ENCODE peak calls at places on chromosomes 6 and 20, in eight cellular contexts. I, M, H, B, G, T, O and K are unnamed samples.

GRCh38 chr6:166927240-166927941 is 29.0 kb downstream of the RNASET2 start:
- DNase-seq in I (no peak), M (no peak), H (no peak), B (no peak), G (no peak), T (no peak), O (no peak), K (no peak)

GRCh38 chr6:87274660-87275273 is 47.6 kb upstream of the SMIM8 start:
- DNase-seq in I (no peak), M (no peak), H (no peak), B (no peak), G (peak; percentile 78), T (no peak), O (no peak), K (no peak)

GRCh38 chr20:13910492-13910891 is 79.9 kb downstream of the SEL1L2 start:
- DNase-seq in I (no peak), M (no peak), H (no peak), B (no peak), G (no peak), T (no peak), O (no peak), K (no peak)

GRCh38 chr6:79635179-79635578 is 4.0 kb downstream of the SH3BGRL2 start:
- DNase-seq in I (no peak), M (no peak), H (no peak), B (no peak), G (peak; percentile 65), T (no peak), O (no peak), K (no peak)

GRCh38 chr6:115750946-115751345 is 309.7 kb downstream of the FRK start:
- DNase-seq in I (no peak), M (no peak), H (no peak), B (no peak), G (no peak), T (no peak), O (no peak), K (no peak)

GRCh38 chr6:45922728-45923351 is 92.8 kb downstream of the CLIC5 start:
- DNase-seq in I (no peak), M (peak; percentile 59), H (peak; percentile 2), B (peak; percentile 55), G (peak; percentile 59), T (peak; percentile 76), O (peak; percentile 66), K (no peak)

GRCh38 chr6:46684771-46685170 is 2.9 kb upstream of the TDRD6 start:
- DNase-seq in I (no peak), M (no peak), H (no peak), B (no peak), G (peak; percentile 83), T (no peak), O (no peak), K (no peak)

GRCh38 chr6:106847116-106847515 is 127.4 kb downstream of the CD24 start:
- DNase-seq in I (no peak), M (no peak), H (no peak), B (peak; percentile 49), G (no peak), T (no peak), O (no peak), K (peak; percentile 63)

GRCh38 chr6:124655856-124656255 is 306.4 kb upstream of the RNF217 start:
- DNase-seq in I (no peak), M (no peak), H (no peak), B (no peak), G (no peak), T (no peak), O (no peak), K (no peak)

GRCh38 chr6:131685266-131685780 is 15.9 kb downstream of the OR2A4 start:
- DNase-seq in I (no peak), M (no peak), H (no peak), B (no peak), G (no peak), T (no peak), O (no peak), K (peak; percentile 32)

GRCh38 chr20:23528867-23529431 is 38.0 kb downstream of the CST8 start:
- DNase-seq in I (no peak), M (no peak), H (no peak), B (no peak), G (no peak), T (no peak), O (no peak), K (no peak)

GRCh38 chr6:109526905-109527628 is 44.0 kb upstream of the ZBTB24 start:
- DNase-seq in I (peak; percentile 60), M (peak; percentile 61), H (peak; percentile 46), B (peak; percentile 40), G (peak; percentile 45), T (peak; percentile 26), O (peak; percentile 68), K (peak; percentile 15)

GRCh38 chr6:168313371-168314028 is 6.1 kb downstream of the DACT2 start:
- DNase-seq in I (no peak), M (no peak), H (no peak), B (no peak), G (no peak), T (no peak), O (no peak), K (no peak)

GRCh38 chr20:64048402-64049044 is 916 bp downstream of the SOX18 start:
- DNase-seq in I (no peak), M (no peak), H (no peak), B (no peak), G (no peak), T (no peak), O (no peak), K (no peak)

GRCh38 chr20:64057628-64058498 is 5.1 kb upstream of the TCEA2 start:
- DNase-seq in I (peak; percentile 40), M (no peak), H (no peak), B (peak; percentile 90), G (no peak), T (peak; percentile 59), O (peak; percentile 77), K (peak; percentile 77)

GRCh38 chr6:116405663-116406329 is 35.0 kb downstream of the DSE start:
- DNase-seq in I (no peak), M (no peak), H (no peak), B (no peak), G (peak; percentile 68), T (no peak), O (no peak), K (no peak)

GRCh38 chr6:72950114-72950860 is 275.0 kb downstream of the KHDC1L start:
- DNase-seq in I (no peak), M (no peak), H (no peak), B (no peak), G (peak; percentile 83), T (no peak), O (no peak), K (no peak)

GRCh38 chr6:57064809-57065208 is 18.3 kb downstream of the KIAA1586 start:
- DNase-seq in I (no peak), M (no peak), H (no peak), B (no peak), G (peak; percentile 22), T (no peak), O (no peak), K (no peak)

GRCh38 chr20:50057409-50058053 is 55.4 kb downstream of the UBE2V1 start:
- DNase-seq in I (no peak), M (no peak), H (no peak), B (no peak), G (no peak), T (no peak), O (no peak), K (no peak)

GRCh38 chr6:148758492-148758891 is 11.7 kb downstream of the UST start:
- DNase-seq in I (no peak), M (no peak), H (no peak), B (peak; percentile 62), G (no peak), T (no peak), O (peak; percentile 90), K (peak; percentile 88)

GRCh38 chr6:139164001-139164400 is 29.1 kb downstream of the HECA start:
- DNase-seq in I (no peak), M (no peak), H (no peak), B (no peak), G (no peak), T (no peak), O (no peak), K (no peak)

GRCh38 chr20:8370774-8371173 is 238.7 kb downstream of the PLCB1 start:
- DNase-seq in I (no peak), M (no peak), H (no peak), B (no peak), G (no peak), T (no peak), O (no peak), K (no peak)

GRCh38 chr20:57397693-57398108 is 6.5 kb downstream of the RBM38 start:
- DNase-seq in I (no peak), M (no peak), H (no peak), B (no peak), G (no peak), T (no peak), O (peak; percentile 85), K (peak; percentile 44)

GRCh38 chr6:10166031-10166430 is 248.8 kb downstream of the TFAP2A start:
- DNase-seq in I (no peak), M (no peak), H (no peak), B (no peak), G (no peak), T (no peak), O (no peak), K (no peak)

GRCh38 chr20:56200456-56200855 is 48.1 kb upstream of the MC3R start:
- DNase-seq in I (no peak), M (no peak), H (no peak), B (no peak), G (no peak), T (no peak), O (no peak), K (no peak)

GRCh38 chr6:167409689-167410088 is 84.8 kb downstream of the TTLL2 start:
- DNase-seq in I (no peak), M (no peak), H (no peak), B (no peak), G (no peak), T (no peak), O (no peak), K (no peak)

GRCh38 chr6:43724354-43724753 is 36.8 kb upstream of the MRPS18A start:
- DNase-seq in I (no peak), M (no peak), H (no peak), B (no peak), G (no peak), T (no peak), O (no peak), K (no peak)

GRCh38 chr20:56393133-56393472 is 658 bp downstream of the CSTF1 start:
- DNase-seq in I (peak; percentile 12), M (no peak), H (no peak), B (peak; percentile 34), G (no peak), T (no peak), O (no peak), K (no peak)

GRCh38 chr6:55023231-55023630 is 151.1 kb upstream of the HCRTR2 start:
- DNase-seq in I (no peak), M (no peak), H (no peak), B (no peak), G (no peak), T (no peak), O (no peak), K (no peak)